ENCODE peak calls at places on chromosome 14, in five cellular contexts. I, P, M, W and U are unnamed samples. For H3K4me1, the result is how much of the 10 kb centered on the place peaks cover.

GRCh38 chr14:42013560-42013959 is 406.9 kb downstream of the LRFN5 start:
- DNase-seq in I (no peak), P (no peak), M (no peak), W (no peak), U (no peak)

GRCh38 chr14:72476657-72477499 is 417.0 kb downstream of the DPF3 start:
- DNase-seq in I (no peak), P (no peak), M (no peak), W (no peak), U (peak)

GRCh38 chr14:88079624-88080023 is 74.7 kb downstream of the GPR65 start:
- DNase-seq in I (no peak), P (no peak), M (no peak), W (no peak), U (no peak)

GRCh38 chr14:44847910-44848309 is 113.8 kb downstream of the KLHL28 start:
- DNase-seq in I (no peak), P (no peak), M (no peak), W (no peak), U (no peak)

GRCh38 chr14:81772391-81772790 is 238.7 kb upstream of the SEL1L start:
- DNase-seq in I (no peak), P (no peak), M (no peak), W (no peak), U (no peak)

GRCh38 chr14:58298477-58298879 is at the start of gene ARID4A:
- DNase-seq in I (peak), P (peak), M (no peak), W (peak), U (peak)

GRCh38 chr14:89276424-89276975 is 140.5 kb downstream of the FOXN3 start:
- DNase-seq in I (no peak), P (no peak), M (no peak), W (peak), U (peak)

GRCh38 chr14:75303415-75303814 is 24.8 kb downstream of the FOS start:
- DNase-seq in I (peak), P (peak), M (peak), W (peak), U (peak)

GRCh38 chr14:104084251-104085002 is 1.1 kb upstream of the ASPG start:
- DNase-seq in I (peak), P (no peak), M (no peak), W (no peak), U (no peak)

GRCh38 chr14:96790715-96791114 is 6.5 kb upstream of the VRK1 start:
- DNase-seq in I (no peak), P (no peak), M (no peak), W (no peak), U (no peak)

GRCh38 chr14:64997108-64997794 is 10.6 kb downstream of the FNTB start:
- DNase-seq in I (no peak), P (no peak), M (no peak), W (no peak), U (no peak)

GRCh38 chr14:91227183-91227628 is 17.3 kb downstream of the GPR68 start:
- DNase-seq in I (no peak), P (no peak), M (no peak), W (no peak), U (no peak)

GRCh38 chr14:102241147-102241546 is 63.8 kb downstream of the MOK start:
- DNase-seq in I (no peak), P (no peak), M (no peak), W (no peak), U (no peak)

GRCh38 chr14:38074091-38074490 is 133.6 kb upstream of the SSTR1 start:
- DNase-seq in I (no peak), P (no peak), M (no peak), W (no peak), U (no peak)

GRCh38 chr14:104150201-104151027 is 12.0 kb downstream of the KIF26A start:
- DNase-seq in I (no peak), P (no peak), M (no peak), W (no peak), U (no peak)

GRCh38 chr14:104735830-104736642 is 12.0 kb downstream of the ADSS1 start:
- DNase-seq in I (peak), P (peak), M (no peak), W (peak), U (no peak)

GRCh38 chr14:104749111-104749649 is 3.8 kb upstream of the SIVA1 start:
- DNase-seq in I (no peak), P (no peak), M (no peak), W (no peak), U (no peak)

GRCh38 chr14:70804556-70805162 is 4.7 kb downstream of the MAP3K9 start:
- DNase-seq in I (no peak), P (no peak), M (no peak), W (no peak), U (no peak)

GRCh38 chr14:80930836-80931389 is 10.6 kb downstream of the CEP128 start:
- DNase-seq in I (no peak), P (no peak), M (no peak), W (no peak), U (peak)

GRCh38 chr14:101193126-101193844 is 289.8 kb upstream of the RTL1 start:
- DNase-seq in I (peak), P (no peak), M (no peak), W (no peak), U (no peak)

GRCh38 chr14:57822081-57822480 is 43.8 kb downstream of the SLC35F4 start:
- DNase-seq in I (no peak), P (no peak), M (no peak), W (no peak), U (no peak)

GRCh38 chr14:45434221-45434620 is 181.2 kb upstream of the MIS18BP1 start:
- DNase-seq in I (no peak), P (no peak), M (no peak), W (no peak), U (no peak)

GRCh38 chr14:97250925-97251324 is 453.7 kb downstream of the VRK1 start:
- DNase-seq in I (no peak), P (no peak), M (no peak), W (no peak), U (no peak)

DNA sequence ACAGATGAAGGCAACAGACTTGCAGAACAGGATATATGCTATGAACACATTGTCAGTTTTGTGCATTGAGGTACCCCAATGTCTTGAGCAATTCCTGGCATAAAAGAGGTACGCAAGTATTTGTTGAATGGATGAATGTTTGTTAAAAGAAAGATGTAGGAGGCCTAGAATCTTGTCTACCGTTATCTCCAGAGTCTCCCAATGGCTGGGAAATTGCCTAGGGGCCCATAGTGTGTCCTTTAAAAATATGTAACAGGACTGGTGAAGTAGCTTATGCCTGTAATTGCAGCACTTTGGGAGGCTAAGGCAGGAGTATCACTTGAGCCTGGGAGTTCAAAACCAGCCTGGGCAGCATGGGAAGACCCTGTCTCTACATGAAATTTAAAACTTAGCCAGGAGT is 20.4 kb upstream of the SPTSSA start:
- DNase-seq in I (peak), P (no peak), M (no peak), W (no peak), U (no peak)
- H3K4me1 ChIP-seq in I (under half), P (under half), M (under half), W (under half), U (under half)

DNA sequence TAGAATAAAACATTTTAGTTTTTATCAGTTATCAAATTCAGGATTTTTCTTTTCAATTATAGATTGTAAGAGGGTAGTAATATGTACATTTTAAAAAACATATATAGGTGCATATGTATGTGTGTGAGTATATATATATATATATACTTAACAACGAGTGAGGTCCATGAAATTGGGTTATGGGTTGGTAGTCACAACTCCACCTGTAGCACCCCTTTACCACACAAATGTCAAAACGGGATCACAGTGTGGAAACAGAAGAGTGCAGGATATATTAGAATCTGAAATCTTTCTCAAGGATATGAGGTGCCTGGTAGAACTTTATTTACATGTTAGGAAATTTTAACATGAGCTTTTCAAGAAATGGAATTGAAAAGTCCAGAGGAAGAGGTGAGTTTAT is 31.3 kb downstream of the MIA2 start:
- DNase-seq in I (no peak), P (no peak), M (no peak), W (no peak), U (no peak)
- H3K4me3 ChIP-seq in I (peak), P (peak), M (peak), W (peak), U (no peak)

GRCh38 chr14:52706724-52707706 is at the start of gene PSMC6:
- DNase-seq in I (peak), P (peak), M (peak), W (peak), U (peak)
- TF ChIP-seq POLR2A in I (no peak), P (peak), M (peak), W (peak), U (peak)

DNA sequence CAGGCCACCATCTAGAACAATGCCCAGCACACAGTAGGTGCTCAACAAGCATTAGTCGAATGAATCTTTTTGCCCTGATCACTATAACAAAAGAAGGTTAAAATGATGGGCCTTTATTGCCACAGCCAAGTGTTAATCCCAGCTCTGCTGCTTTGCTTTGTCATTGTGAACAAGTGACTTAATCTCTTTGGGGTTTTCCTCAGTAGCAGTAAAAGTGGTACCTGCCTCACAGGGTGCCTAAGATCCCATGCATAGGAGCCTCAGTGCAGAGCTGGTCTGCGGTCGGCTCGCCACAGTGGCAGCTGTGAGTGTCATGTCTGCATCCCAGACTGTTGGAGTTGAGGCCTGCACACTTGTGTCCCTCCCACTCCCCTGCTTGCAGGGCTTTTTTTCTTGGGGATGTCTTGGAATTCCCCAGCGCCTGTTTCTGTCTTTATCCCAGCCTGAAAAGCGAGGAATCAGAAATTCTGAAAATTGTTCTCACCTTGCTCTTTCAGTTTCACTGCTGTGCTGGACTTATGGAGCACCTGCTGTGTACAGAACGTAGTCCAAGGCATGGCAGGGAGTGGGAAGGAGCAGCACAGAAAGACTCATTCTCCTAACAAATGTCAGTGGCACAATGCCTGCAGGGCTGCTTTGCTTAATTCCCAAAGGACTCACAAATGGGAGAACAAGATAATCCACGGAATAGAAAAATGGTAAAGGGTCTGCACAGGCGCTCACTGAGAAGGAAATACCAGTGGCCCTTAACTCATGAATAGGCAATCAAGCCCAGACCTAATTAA is 90.8 kb downstream of the EML1 start:
- DNase-seq in I (no peak), P (no peak), M (no peak), W (no peak), U (no peak)
- H3K4me1 ChIP-seq in I (under half), P (under half), M (under half), W (under half), U (under half)

GRCh38 chr14:49970474-49971147 is 77.7 kb downstream of the ARF6 start:
- DNase-seq in I (peak), P (no peak), M (no peak), W (no peak), U (no peak)

GRCh38 chr14:49972199-49972671 is 79.4 kb downstream of the ARF6 start:
- DNase-seq in I (no peak), P (no peak), M (no peak), W (no peak), U (no peak)

GRCh38 chr14:49969961-49970360 is 77.1 kb downstream of the ARF6 start:
- DNase-seq in I (no peak), P (no peak), M (no peak), W (no peak), U (no peak)

GRCh38 chr14:49972840-49973239 is 80.0 kb downstream of the ARF6 start:
- DNase-seq in I (peak), P (peak), M (peak), W (no peak), U (no peak)

DNA sequence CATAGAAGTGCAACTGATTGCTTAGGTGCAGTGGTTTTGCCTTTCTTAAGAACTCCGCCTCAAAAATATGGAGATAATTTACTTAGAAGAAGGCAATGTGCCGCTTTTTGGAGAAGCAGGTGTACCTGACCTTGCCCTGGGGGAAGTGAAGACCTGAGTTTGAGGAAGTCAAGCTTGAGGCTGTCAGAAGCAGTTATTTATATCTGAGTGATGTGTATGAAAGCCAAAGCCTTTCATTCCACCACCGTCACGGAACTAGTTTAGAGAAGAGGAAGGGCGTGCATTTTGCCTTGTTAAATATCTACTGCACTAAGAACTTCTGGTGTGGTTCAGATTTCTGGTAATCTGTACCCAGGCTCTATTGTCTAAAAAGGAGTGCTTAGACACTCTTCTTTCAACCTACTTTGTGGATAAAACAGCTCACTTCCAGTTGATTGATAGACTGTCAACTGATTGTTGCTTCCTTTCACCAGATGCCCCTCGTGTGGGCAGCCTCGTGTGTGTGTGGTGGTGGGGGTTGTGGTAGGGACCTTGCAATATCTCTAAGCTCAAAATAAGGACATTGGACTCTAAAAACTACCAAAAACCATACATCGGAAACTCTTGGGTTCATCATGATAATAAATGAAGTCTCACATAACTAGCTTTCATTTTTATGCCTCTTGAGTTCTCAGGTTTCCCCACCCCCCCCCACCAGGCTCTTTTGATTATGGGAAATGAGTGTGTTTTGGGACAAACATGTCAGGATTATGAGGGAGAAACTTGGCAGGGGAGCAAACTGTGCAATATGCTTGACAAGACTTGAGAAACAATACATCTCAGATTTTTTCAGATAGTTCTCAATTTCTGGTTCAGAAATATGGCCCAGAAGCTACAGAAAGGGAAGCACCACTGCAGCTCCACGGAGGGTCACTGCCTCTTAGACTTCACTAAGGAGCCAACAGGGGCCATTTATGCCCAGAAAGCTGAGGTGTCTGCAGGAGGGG is 78.6 kb downstream of the ARF6 start:
- DNase-seq in I (no peak), P (no peak), M (no peak), W (no peak), U (no peak)
- H3K4me3 ChIP-seq in I (no peak), P (no peak), M (no peak), W (no peak), U (no peak)

GRCh38 chr14:68514611-68515194 is 278.2 kb downstream of the ZFP36L1 start:
- DNase-seq in I (no peak), P (no peak), M (no peak), W (no peak), U (no peak)

GRCh38 chr14:68516235-68516634 is 276.6 kb downstream of the ZFP36L1 start:
- DNase-seq in I (no peak), P (no peak), M (no peak), W (no peak), U (no peak)

GRCh38 chr14:68512088-68512487 is 280.8 kb downstream of the ZFP36L1 start:
- DNase-seq in I (no peak), P (peak), M (no peak), W (no peak), U (no peak)

GRCh38 chr14:68513137-68513536 is 279.7 kb downstream of the ZFP36L1 start:
- DNase-seq in I (no peak), P (no peak), M (no peak), W (no peak), U (no peak)

DNA sequence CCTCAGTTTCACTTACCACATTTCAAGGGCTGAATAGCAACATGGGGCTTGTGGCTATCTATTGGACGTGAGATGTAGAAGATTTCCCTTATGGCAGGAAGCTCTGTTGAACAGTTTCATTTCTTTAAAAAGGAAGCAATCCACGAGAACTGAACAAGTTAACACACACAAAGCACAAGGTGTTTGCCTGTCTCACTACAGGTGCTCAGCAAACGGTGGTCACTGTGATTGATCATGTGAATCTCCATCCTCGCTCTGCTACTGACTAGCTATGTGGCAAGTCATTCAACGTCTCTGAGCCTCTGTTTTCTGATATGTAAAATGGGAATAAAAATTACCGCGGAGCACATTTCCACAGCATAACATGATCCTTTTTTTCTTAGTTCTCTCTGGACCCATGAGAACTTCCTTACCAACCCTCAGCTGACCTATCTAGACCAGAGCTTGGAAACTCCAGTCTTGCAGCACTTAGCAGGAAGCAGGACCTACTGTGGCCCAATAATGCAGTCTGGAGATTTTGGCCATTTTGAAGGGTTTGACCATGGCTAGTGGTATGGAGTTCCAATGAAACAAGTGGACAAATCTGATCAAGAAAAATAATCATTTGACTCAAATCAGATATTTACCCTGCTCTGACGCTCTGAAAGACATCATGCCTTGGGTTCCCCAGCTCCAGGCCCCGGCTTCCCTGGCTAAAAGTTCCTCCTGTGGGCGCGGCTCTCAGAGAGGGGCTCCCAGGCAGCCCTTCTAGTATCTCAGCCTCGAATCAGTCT is 278.8 kb downstream of the ZFP36L1 start:
- DNase-seq in I (no peak), P (no peak), M (no peak), W (no peak), U (peak)
- TF ChIP-seq POLR2A in I (no peak), P (no peak), M (no peak), W (no peak), U (no peak)

GRCh38 chr14:61516957-61517356 is 178.4 kb upstream of the HIF1A start:
- DNase-seq in I (no peak), P (no peak), M (no peak), W (no peak), U (no peak)

GRCh38 chr14:61517861-61518802 is 177.2 kb upstream of the HIF1A start:
- DNase-seq in I (peak), P (no peak), M (no peak), W (no peak), U (peak)

GRCh38 chr14:61515436-61516124 is 179.7 kb upstream of the HIF1A start:
- DNase-seq in I (no peak), P (no peak), M (no peak), W (no peak), U (no peak)

GRCh38 chr14:61514927-61515326 is 180.4 kb upstream of the HIF1A start:
- DNase-seq in I (no peak), P (no peak), M (no peak), W (no peak), U (no peak)

DNA sequence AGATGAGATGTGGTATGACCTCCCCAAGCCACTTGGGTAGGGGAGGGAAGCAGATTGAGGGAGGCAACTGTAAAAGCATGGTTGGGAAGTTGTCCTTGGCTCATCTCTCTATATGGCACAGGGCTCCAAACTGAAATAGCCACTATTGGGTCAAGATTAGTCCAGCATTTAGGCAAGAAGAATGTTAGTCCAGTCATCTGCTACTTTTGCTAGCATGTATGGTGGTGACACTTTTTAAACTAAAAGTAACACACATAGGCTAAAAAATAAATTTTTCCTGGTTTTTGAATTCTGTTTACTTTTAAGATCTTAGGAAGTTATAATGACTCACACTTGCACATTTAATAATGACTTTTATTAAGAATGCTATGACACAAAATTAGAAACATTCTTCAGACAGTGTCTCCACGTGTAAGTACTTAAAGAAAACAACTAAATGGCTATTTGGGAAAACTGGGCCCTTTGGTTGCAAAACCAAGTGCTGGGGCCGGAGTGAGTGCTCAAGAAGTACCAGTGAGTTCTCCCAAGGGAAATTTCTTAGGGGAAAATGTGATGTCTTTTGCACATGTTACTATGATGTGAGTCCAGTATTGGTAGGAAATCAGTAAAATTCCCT is 179.1 kb upstream of the HIF1A start:
- DNase-seq in I (no peak), P (no peak), M (no peak), W (no peak), U (no peak)
- H3K4me1 ChIP-seq in I (under half), P (under half), M (half or more), W (half or more), U (under half)